ENCODE peak calls at places on chromosomes 4 and X, in six cellular contexts. One of them, this sample, is unnamed.

GRCh38 chr4:86939737-86940141 is 4.9 kb downstream of the AFF1 start:
- DNase-seq in AG09309: no peak
- DNase-seq in hepatocyte: no peak
- DNase-seq in NCI-H1694: no peak
- DNase-seq in Calu3: no peak
- DNase-seq in WTC11: no peak
- DNase-seq in this sample: peak

GRCh38 chr4:122766950-122767349 is 34.4 kb downstream of the BBS12 start:
- DNase-seq in AG09309: no peak
- DNase-seq in hepatocyte: no peak
- DNase-seq in NCI-H1694: no peak
- DNase-seq in Calu3: no peak
- DNase-seq in WTC11: no peak
- DNase-seq in this sample: no peak

GRCh38 chr4:1400191-1400805 is 5.9 kb downstream of the NKX1-1 start:
- DNase-seq in AG09309: no peak
- DNase-seq in hepatocyte: no peak
- DNase-seq in NCI-H1694: no peak
- DNase-seq in Calu3: no peak
- DNase-seq in WTC11: no peak
- DNase-seq in this sample: no peak

GRCh38 chr4:144646523-144647094 is 653 bp downstream of the HHIP start:
- DNase-seq in AG09309: no peak
- DNase-seq in hepatocyte: peak
- DNase-seq in NCI-H1694: no peak
- DNase-seq in Calu3: peak
- DNase-seq in WTC11: peak
- DNase-seq in this sample: peak

GRCh38 chrX:555589-556220 is 74.9 kb upstream of the SHOX start:
- DNase-seq in AG09309: no peak
- DNase-seq in hepatocyte: no peak
- DNase-seq in NCI-H1694: no peak
- DNase-seq in Calu3: no peak
- DNase-seq in WTC11: no peak
- DNase-seq in this sample: peak

GRCh38 chrX:152926279-152926678 is 28.4 kb downstream of the ZNF185 start:
- DNase-seq in AG09309: no peak
- DNase-seq in hepatocyte: peak
- DNase-seq in NCI-H1694: peak
- DNase-seq in Calu3: peak
- DNase-seq in WTC11: peak
- DNase-seq in this sample: peak

GRCh38 chrX:154409222-154409871 is at the start of gene DNASE1L1:
- DNase-seq in AG09309: peak
- DNase-seq in hepatocyte: peak
- DNase-seq in NCI-H1694: no peak
- DNase-seq in Calu3: peak
- DNase-seq in WTC11: peak
- DNase-seq in this sample: peak

GRCh38 chr4:1309261-1310010 is 19.7 kb downstream of the MAEA start:
- DNase-seq in AG09309: peak
- DNase-seq in hepatocyte: peak
- DNase-seq in NCI-H1694: no peak
- DNase-seq in Calu3: no peak
- DNase-seq in WTC11: peak
- DNase-seq in this sample: peak

GRCh38 chrX:16978193-16978984 is 31.9 kb downstream of the REPS2 start:
- DNase-seq in AG09309: no peak
- DNase-seq in hepatocyte: no peak
- DNase-seq in NCI-H1694: no peak
- DNase-seq in Calu3: no peak
- DNase-seq in WTC11: no peak
- DNase-seq in this sample: no peak

GRCh38 chr4:37392540-37393255 is 148.2 kb downstream of the NWD2 start:
- DNase-seq in AG09309: no peak
- DNase-seq in hepatocyte: peak
- DNase-seq in NCI-H1694: no peak
- DNase-seq in Calu3: peak
- DNase-seq in WTC11: no peak
- DNase-seq in this sample: peak

GRCh38 chr4:113888006-113888405 is 91.4 kb downstream of the ARSJ start:
- DNase-seq in AG09309: no peak
- DNase-seq in hepatocyte: no peak
- DNase-seq in NCI-H1694: no peak
- DNase-seq in Calu3: no peak
- DNase-seq in WTC11: no peak
- DNase-seq in this sample: no peak

GRCh38 chr4:77001907-77002306 is 52.4 kb downstream of the SEPTIN11 start:
- DNase-seq in AG09309: no peak
- DNase-seq in hepatocyte: no peak
- DNase-seq in NCI-H1694: no peak
- DNase-seq in Calu3: no peak
- DNase-seq in WTC11: no peak
- DNase-seq in this sample: peak

GRCh38 chrX:118847676-118848075 is 24.1 kb downstream of the ZCCHC12 start:
- DNase-seq in AG09309: peak
- DNase-seq in hepatocyte: peak
- DNase-seq in NCI-H1694: peak
- DNase-seq in Calu3: peak
- DNase-seq in WTC11: no peak
- DNase-seq in this sample: peak

GRCh38 chrX:103175944-103176753 is 38.8 kb upstream of the BEX4 start:
- DNase-seq in AG09309: no peak
- DNase-seq in hepatocyte: peak
- DNase-seq in NCI-H1694: peak
- DNase-seq in Calu3: peak
- DNase-seq in WTC11: peak
- DNase-seq in this sample: peak

GRCh38 chr4:102430511-102430910 is 70.6 kb upstream of the NFKB1 start:
- DNase-seq in AG09309: no peak
- DNase-seq in hepatocyte: no peak
- DNase-seq in NCI-H1694: no peak
- DNase-seq in Calu3: no peak
- DNase-seq in WTC11: no peak
- DNase-seq in this sample: peak

GRCh38 chrX:10634681-10635161 is 14.3 kb upstream of the MID1 start:
- DNase-seq in AG09309: no peak
- DNase-seq in hepatocyte: no peak
- DNase-seq in NCI-H1694: no peak
- DNase-seq in Calu3: peak
- DNase-seq in WTC11: no peak
- DNase-seq in this sample: no peak

GRCh38 chr4:73704314-73705055 is 35.9 kb upstream of the CXCL8 start:
- DNase-seq in AG09309: peak
- DNase-seq in hepatocyte: peak
- DNase-seq in NCI-H1694: peak
- DNase-seq in Calu3: peak
- DNase-seq in WTC11: no peak
- DNase-seq in this sample: no peak

GRCh38 chr4:124018383-124019317 is 622.1 kb downstream of the SPRY1 start:
- DNase-seq in AG09309: no peak
- DNase-seq in hepatocyte: peak
- DNase-seq in NCI-H1694: no peak
- DNase-seq in Calu3: no peak
- DNase-seq in WTC11: no peak
- DNase-seq in this sample: peak

GRCh38 chr4:170047774-170048354 is 21.7 kb upstream of the MFAP3L start:
- DNase-seq in AG09309: peak
- DNase-seq in hepatocyte: peak
- DNase-seq in NCI-H1694: peak
- DNase-seq in Calu3: peak
- DNase-seq in WTC11: peak
- DNase-seq in this sample: peak

GRCh38 chr4:93776386-93777080 is 52.0 kb upstream of the ATOH1 start:
- DNase-seq in AG09309: no peak
- DNase-seq in hepatocyte: no peak
- DNase-seq in NCI-H1694: peak
- DNase-seq in Calu3: no peak
- DNase-seq in WTC11: no peak
- DNase-seq in this sample: no peak

GRCh38 chrX:39688576-39689373 is 409.0 kb downstream of the BCOR start:
- DNase-seq in AG09309: no peak
- DNase-seq in hepatocyte: peak
- DNase-seq in NCI-H1694: no peak
- DNase-seq in Calu3: peak
- DNase-seq in WTC11: peak
- DNase-seq in this sample: peak

GRCh38 chrX:47380268-47380667 is 9.9 kb downstream of the ZNF157 start:
- DNase-seq in AG09309: peak
- DNase-seq in hepatocyte: no peak
- DNase-seq in NCI-H1694: no peak
- DNase-seq in Calu3: no peak
- DNase-seq in WTC11: no peak
- DNase-seq in this sample: no peak

GRCh38 chrX:110417128-110417527 is 58.5 kb downstream of the RTL9 start:
- DNase-seq in AG09309: no peak
- DNase-seq in hepatocyte: no peak
- DNase-seq in NCI-H1694: no peak
- DNase-seq in Calu3: no peak
- DNase-seq in WTC11: no peak
- DNase-seq in this sample: peak

GRCh38 chr4:126888968-126889367 is 743.8 kb upstream of the INTU start:
- DNase-seq in AG09309: peak
- DNase-seq in hepatocyte: no peak
- DNase-seq in NCI-H1694: no peak
- DNase-seq in Calu3: no peak
- DNase-seq in WTC11: no peak
- DNase-seq in this sample: no peak

GRCh38 chr4:67549123-67549522 is 3.8 kb upstream of the CENPC start:
- DNase-seq in AG09309: no peak
- DNase-seq in hepatocyte: no peak
- DNase-seq in NCI-H1694: peak
- DNase-seq in Calu3: no peak
- DNase-seq in WTC11: no peak
- DNase-seq in this sample: peak

GRCh38 chrX:54248309-54248708 is 65.3 kb upstream of the FAM120C start:
- DNase-seq in AG09309: peak
- DNase-seq in hepatocyte: peak
- DNase-seq in NCI-H1694: no peak
- DNase-seq in Calu3: no peak
- DNase-seq in WTC11: no peak
- DNase-seq in this sample: peak

GRCh38 chr4:2823671-2824328 is 19.8 kb upstream of the ADD1 start:
- DNase-seq in AG09309: no peak
- DNase-seq in hepatocyte: no peak
- DNase-seq in NCI-H1694: no peak
- DNase-seq in Calu3: no peak
- DNase-seq in WTC11: no peak
- DNase-seq in this sample: no peak

GRCh38 chrX:10109695-10110094 is 47.1 kb upstream of the CLCN4 start:
- DNase-seq in AG09309: no peak
- DNase-seq in hepatocyte: no peak
- DNase-seq in NCI-H1694: no peak
- DNase-seq in Calu3: no peak
- DNase-seq in WTC11: no peak
- DNase-seq in this sample: peak

GRCh38 chr4:141853091-141853734 is 216.8 kb downstream of the IL15 start:
- DNase-seq in AG09309: no peak
- DNase-seq in hepatocyte: peak
- DNase-seq in NCI-H1694: no peak
- DNase-seq in Calu3: peak
- DNase-seq in WTC11: no peak
- DNase-seq in this sample: peak

GRCh38 chr4:6342530-6343293 is 73.1 kb downstream of the WFS1 start:
- DNase-seq in AG09309: no peak
- DNase-seq in hepatocyte: no peak
- DNase-seq in NCI-H1694: peak
- DNase-seq in Calu3: no peak
- DNase-seq in WTC11: no peak
- DNase-seq in this sample: peak

GRCh38 chrX:130874751-130875150 is 28.3 kb downstream of the ENOX2 start:
- DNase-seq in AG09309: no peak
- DNase-seq in hepatocyte: no peak
- DNase-seq in NCI-H1694: no peak
- DNase-seq in Calu3: no peak
- DNase-seq in WTC11: no peak
- DNase-seq in this sample: no peak

GRCh38 chr4:75671802-75672421 is 1.3 kb downstream of the G3BP2 start:
- DNase-seq in AG09309: no peak
- DNase-seq in hepatocyte: peak
- DNase-seq in NCI-H1694: no peak
- DNase-seq in Calu3: no peak
- DNase-seq in WTC11: no peak
- DNase-seq in this sample: peak

GRCh38 chrX:77785400-77785745 is 643 bp downstream of the ATRX start:
- DNase-seq in AG09309: no peak
- DNase-seq in hepatocyte: peak
- DNase-seq in NCI-H1694: no peak
- DNase-seq in Calu3: peak
- DNase-seq in WTC11: peak
- DNase-seq in this sample: peak

GRCh38 chrX:48911407-48912182 is at the start of gene SLC35A2:
- DNase-seq in AG09309: no peak
- DNase-seq in hepatocyte: peak
- DNase-seq in NCI-H1694: peak
- DNase-seq in Calu3: peak
- DNase-seq in WTC11: peak
- DNase-seq in this sample: peak

GRCh38 chr4:81030061-81030616 is 369 bp upstream of the BMP3 start:
- DNase-seq in AG09309: no peak
- DNase-seq in hepatocyte: no peak
- DNase-seq in NCI-H1694: no peak
- DNase-seq in Calu3: no peak
- DNase-seq in WTC11: peak
- DNase-seq in this sample: no peak